ENCODE peak calls at places on chromosomes 11 and 22, in four cellular contexts. One of them, this sample, is unnamed.
A peak's percentile ranks its signal among the peaks of the same experiment; 100 is the strongest.

GRCh38 chr11:62851807-62852522 is 12.6 kb upstream of the WDR74 start:
- DNase-seq in effector CD4-positive, alpha-beta T cell: no peak
- DNase-seq in HS-5: no peak
- DNase-seq in left lung: no peak
- DNase-seq in this sample: no peak

GRCh38 chr11:17786824-17787525 is 52.4 kb downstream of the KCNC1 start:
- DNase-seq in effector CD4-positive, alpha-beta T cell: no peak
- DNase-seq in HS-5: peak; percentile 51
- DNase-seq in left lung: no peak
- DNase-seq in this sample: no peak

GRCh38 chr22:27242474-27242873 is 559.1 kb downstream of the MN1 start:
- DNase-seq in effector CD4-positive, alpha-beta T cell: no peak
- DNase-seq in HS-5: no peak
- DNase-seq in left lung: no peak
- DNase-seq in this sample: no peak

GRCh38 chr11:92740251-92740650 is 229.2 kb upstream of the MTNR1B start:
- DNase-seq in effector CD4-positive, alpha-beta T cell: no peak
- DNase-seq in HS-5: no peak
- DNase-seq in left lung: no peak
- DNase-seq in this sample: no peak

GRCh38 chr11:68011046-68011943 is 1.2 kb downstream of the ALDH3B1 start:
- DNase-seq in effector CD4-positive, alpha-beta T cell: no peak
- DNase-seq in HS-5: no peak
- DNase-seq in left lung: no peak
- DNase-seq in this sample: no peak

GRCh38 chr22:20436309-20437252 is 1.0 kb downstream of the SCARF2 start:
- DNase-seq in effector CD4-positive, alpha-beta T cell: no peak
- DNase-seq in HS-5: peak; percentile 13
- DNase-seq in left lung: no peak
- DNase-seq in this sample: no peak

GRCh38 chr11:62593434-62594044 is 2.2 kb upstream of the TUT1 start:
- DNase-seq in effector CD4-positive, alpha-beta T cell: peak; percentile 70
- DNase-seq in HS-5: no peak
- DNase-seq in left lung: peak; percentile 89
- DNase-seq in this sample: peak; percentile 39

GRCh38 chr11:61004841-61005240 is 33.4 kb downstream of the CD6 start:
- DNase-seq in effector CD4-positive, alpha-beta T cell: no peak
- DNase-seq in HS-5: no peak
- DNase-seq in left lung: no peak
- DNase-seq in this sample: no peak

GRCh38 chr11:130544266-130544665 is 95.8 kb downstream of the ADAMTS15 start:
- DNase-seq in effector CD4-positive, alpha-beta T cell: no peak
- DNase-seq in HS-5: no peak
- DNase-seq in left lung: no peak
- DNase-seq in this sample: no peak

GRCh38 chr11:99505319-99505718 is 484.6 kb downstream of the CNTN5 start:
- DNase-seq in effector CD4-positive, alpha-beta T cell: no peak
- DNase-seq in HS-5: peak; percentile 71
- DNase-seq in left lung: no peak
- DNase-seq in this sample: no peak

GRCh38 chr11:109508943-109509342 is 87.0 kb downstream of the C11orf87 start:
- DNase-seq in effector CD4-positive, alpha-beta T cell: no peak
- DNase-seq in HS-5: no peak
- DNase-seq in left lung: no peak
- DNase-seq in this sample: no peak

GRCh38 chr11:67016550-67016949 is 6.4 kb upstream of the SYT12 start:
- DNase-seq in effector CD4-positive, alpha-beta T cell: no peak
- DNase-seq in HS-5: no peak
- DNase-seq in left lung: no peak
- DNase-seq in this sample: no peak

GRCh38 chr11:110713469-110713776 is 1.2 kb upstream of the ARHGAP20 start:
- DNase-seq in effector CD4-positive, alpha-beta T cell: no peak
- DNase-seq in HS-5: no peak
- DNase-seq in left lung: peak; percentile 29
- DNase-seq in this sample: peak; percentile 38